ENCODE peak calls at places on chromosomes 3 and 15, in five cellular contexts. X is CD8-positive, alpha-beta T cell; T is CD4-positive, alpha-beta T cell; A is mammary epithelial cell; M is choroid plexus epithelial cell. P is an unnamed sample.

GRCh38 chr3:186361246-186361611 is 805 bp downstream of the DGKG start:
- DNase-seq in A (no peak), M (no peak), X (no peak), T (no peak), P (no peak)

GRCh38 chr3:102085431-102086226 is 236.3 kb downstream of the NFKBIZ start:
- DNase-seq in A (no peak), T (no peak), M (no peak), X (no peak), P (no peak)

GRCh38 chr15:62549345-62549970 is 384.4 kb upstream of the C2CD4B start:
- DNase-seq in A (peak; percentile 9), X (no peak), M (peak; percentile 75), T (no peak), P (no peak)

GRCh38 chr3:52931889-52932288 is 34.5 kb upstream of the STIMATE start:
- DNase-seq in X (no peak), M (no peak), T (no peak), A (no peak), P (no peak)

GRCh38 chr3:116037954-116038911 is 407.1 kb downstream of the LSAMP start:
- DNase-seq in T (no peak), X (no peak), M (no peak), A (peak; percentile 33), P (no peak)

GRCh38 chr15:84590406-84590805 is 10.4 kb upstream of the ZSCAN2 start:
- DNase-seq in A (no peak), T (no peak), X (no peak), M (peak; percentile 77), P (no peak)

GRCh38 chr3:50610181-50610971 is 1.2 kb downstream of the CISH start:
- DNase-seq in T (no peak), X (no peak), A (no peak), M (no peak), P (no peak)

GRCh38 chr15:58269455-58270414 is 131.6 kb downstream of the AQP9 start:
- DNase-seq in X (no peak), T (peak; percentile 6), M (peak; percentile 84), A (peak; percentile 76), P (no peak)

GRCh38 chr15:31032959-31033358 is 41.5 kb upstream of the MTMR10 start:
- DNase-seq in X (no peak), A (no peak), M (peak; percentile 56), T (no peak), P (no peak)

GRCh38 chr3:14429237-14429636 is 26.8 kb downstream of the SLC6A6 start:
- DNase-seq in X (no peak), A (no peak), T (no peak), M (no peak), P (no peak)

GRCh38 chr3:14520149-14520548 is 20.0 kb downstream of the GRIP2 start:
- DNase-seq in M (no peak), T (no peak), A (no peak), X (no peak), P (no peak)

GRCh38 chr3:186964071-186964470 is 33.7 kb downstream of the ST6GAL1 start:
- DNase-seq in T (no peak), A (no peak), X (no peak), M (no peak), P (no peak)

GRCh38 chr15:74179101-74179841 is 5.8 kb downstream of the ISLR start:
- DNase-seq in A (peak; percentile 70), X (no peak), M (peak; percentile 96), T (no peak), P (no peak)

GRCh38 chr3:22089284-22089683 is 338.3 kb upstream of the ZNF385D start:
- DNase-seq in A (peak; percentile 32), T (no peak), M (peak; percentile 56), X (no peak), P (no peak)

GRCh38 chr3:100972293-100972692 is 20.9 kb downstream of the ABI3BP start:
- DNase-seq in T (no peak), A (peak; percentile 28), X (no peak), M (no peak), P (no peak)

GRCh38 chr3:55579499-55579898 is 92.4 kb upstream of the WNT5A start:
- DNase-seq in M (peak; percentile 55), A (no peak), T (no peak), X (no peak), P (no peak)

GRCh38 chr15:65869954-65870871 is 922 bp downstream of the RAB11A start:
- DNase-seq in M (peak; percentile 43), X (peak; percentile 6), A (peak; percentile 65), T (no peak), P (no peak)

GRCh38 chr3:45225465-45226205 is 452 bp downstream of the TMEM158 start:
- DNase-seq in X (peak; percentile 25), A (no peak), M (peak; percentile 46), T (peak; percentile 15), P (no peak)

GRCh38 chr3:158918008-158918407 is 116.2 kb downstream of the MFSD1 start:
- DNase-seq in M (peak; percentile 83), T (no peak), A (peak; percentile 61), X (no peak), P (no peak)

GRCh38 chr3:71972031-71972430 is 187.1 kb upstream of the PROK2 start:
- DNase-seq in X (no peak), T (no peak), A (peak; percentile 92), M (no peak), P (no peak)

DNA sequence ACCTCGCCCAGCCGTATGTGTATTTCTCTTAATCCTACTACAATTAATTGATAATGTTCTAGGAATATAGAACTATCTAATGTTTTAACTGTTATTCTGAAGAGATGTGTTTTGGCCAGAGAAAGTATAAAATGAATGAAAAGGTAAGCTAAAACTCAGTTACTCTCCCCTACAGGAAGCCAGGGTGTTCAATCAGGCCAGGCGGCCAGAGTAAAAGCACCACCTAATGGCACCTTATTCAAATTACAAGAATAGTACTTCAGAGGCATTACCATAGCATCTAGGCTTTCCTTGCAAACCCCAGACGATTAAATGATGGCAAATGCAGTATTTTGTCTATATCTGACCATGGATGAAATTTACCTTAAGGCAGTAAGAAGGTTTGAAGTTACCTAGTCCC is 10.4 kb downstream of the SLC12A8 start:
- DNase-seq in A (no peak), M (peak; percentile 56), T (no peak), X (no peak), P (no peak)
- TF ChIP-seq CTCF in A (peak; percentile 37), M (peak; percentile 55), T (no peak), X (no peak), P (peak; percentile 50)

DNA sequence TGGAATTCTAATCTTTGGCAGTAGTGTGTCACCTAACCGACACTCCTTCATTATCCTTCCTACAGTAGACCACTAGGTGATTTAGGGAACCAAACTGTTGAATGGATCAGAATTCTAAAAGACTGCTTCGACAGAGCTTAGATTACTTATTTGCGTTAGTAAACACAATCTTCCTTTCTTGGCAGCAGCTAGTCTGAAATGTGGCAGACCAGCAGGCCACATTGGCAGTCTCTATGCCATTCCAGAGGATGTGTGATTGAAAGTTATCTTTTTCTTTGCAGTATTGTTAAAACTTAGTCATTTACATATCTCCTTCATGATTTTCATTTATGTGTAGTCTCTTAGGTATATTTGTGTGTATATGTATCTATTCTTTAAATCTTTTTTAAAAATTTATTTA is 23.6 kb downstream of the MBNL1 start:
- DNase-seq in T (no peak), M (no peak), X (no peak), A (no peak), P (no peak)
- TF ChIP-seq CTCF in T (no peak), M (no peak), X (no peak), A (no peak), P (no peak)

GRCh38 chr15:34610388-34610787 is 26.9 kb upstream of the GOLGA8B start:
- DNase-seq in X (no peak), A (peak; percentile 5), M (peak; percentile 53), T (no peak), P (no peak)
- TF ChIP-seq CTCF in X (no peak), A (peak; percentile 19), M (peak; percentile 54), T (no peak), P (peak; percentile 26)

GRCh38 chr15:36447373-36447772 is 132.1 kb upstream of the CDIN1 start:
- DNase-seq in A (no peak), X (no peak), T (no peak), M (no peak), P (no peak)
- TF ChIP-seq CTCF in A (no peak), X (no peak), T (no peak), M (no peak), P (no peak)

GRCh38 chr3:32147935-32148334 is 41.5 kb downstream of the GPD1L start:
- DNase-seq in T (no peak), X (no peak), A (no peak), M (peak; percentile 4), P (no peak)
- TF ChIP-seq CTCF in T (no peak), X (no peak), A (no peak), M (peak; percentile 9), P (no peak)